ENCODE peak calls at places on chromosomes 7 and 10, in seven cellular contexts. O, N, B, I, G, T and M are unnamed samples.

GRCh38 chr7:105885386-105886111 is 9.2 kb upstream of the ATXN7L1 start:
- DNase-seq in G (no peak), I (no peak), B (no peak), N (no peak), T (no peak), O (no peak), M (peak)

GRCh38 chr10:8049874-8050560 is 4.5 kb upstream of the GATA3 start:
- DNase-seq in T (peak), I (no peak), G (no peak), B (no peak), O (no peak), N (peak), M (no peak)

GRCh38 chr10:20966426-20966825 is 69.3 kb upstream of the NEBL start:
- DNase-seq in B (no peak), N (no peak), I (no peak), T (no peak), O (no peak), G (no peak), M (no peak)

GRCh38 chr7:139109188-139109982 is at the start of gene ZC3HAV1:
- DNase-seq in B (peak), N (peak), O (peak), I (peak), G (peak), T (peak), M (peak)

GRCh38 chr10:12396567-12396966 is 47.2 kb downstream of the CAMK1D start:
- DNase-seq in O (no peak), N (no peak), T (no peak), B (no peak), G (no peak), I (no peak), M (no peak)

GRCh38 chr7:30464231-30464660 is 14.3 kb downstream of the NOD1 start:
- DNase-seq in T (no peak), G (no peak), B (no peak), N (no peak), I (no peak), O (no peak), M (no peak)

GRCh38 chr10:7696545-7696944 is 6.6 kb upstream of the ITIH2 start:
- DNase-seq in N (no peak), I (no peak), O (no peak), T (no peak), G (no peak), B (peak), M (no peak)

GRCh38 chr7:37052673-37053072 is 328.4 kb upstream of the AOAH start:
- DNase-seq in T (no peak), G (peak), I (no peak), O (no peak), N (peak), B (no peak), M (peak)

GRCh38 chr10:121306159-121306673 is 292.0 kb downstream of the FGFR2 start:
- DNase-seq in B (no peak), T (no peak), O (no peak), N (no peak), I (no peak), G (no peak), M (no peak)

GRCh38 chr10:90813592-90814365 is 44.1 kb downstream of the HTR7 start:
- DNase-seq in N (no peak), B (no peak), O (no peak), I (no peak), G (no peak), T (no peak), M (no peak)

GRCh38 chr7:30406664-30407425 is 71.7 kb downstream of the NOD1 start:
- DNase-seq in G (no peak), O (no peak), T (no peak), I (no peak), N (no peak), B (no peak), M (no peak)

GRCh38 chr10:69218831-69219230 is 1.3 kb upstream of the HKDC1 start:
- DNase-seq in B (no peak), G (no peak), I (no peak), O (no peak), T (no peak), N (no peak), M (no peak)

GRCh38 chr7:130351664-130352015 is 7.0 kb downstream of the CPA5 start:
- DNase-seq in N (no peak), B (no peak), G (no peak), I (no peak), O (no peak), T (no peak), M (no peak)

GRCh38 chr10:47112612-47113011 is 187.4 kb upstream of the GDF10 start:
- DNase-seq in G (no peak), O (no peak), N (no peak), I (no peak), T (no peak), B (no peak), M (no peak)

GRCh38 chr10:5527332-5528200 is 2.8 kb downstream of the CALML3 start:
- DNase-seq in G (no peak), N (no peak), O (no peak), B (no peak), I (no peak), T (peak), M (no peak)

GRCh38 chr7:95725170-95725569 is 47.2 kb upstream of the DYNC1I1 start:
- DNase-seq in N (no peak), G (no peak), T (no peak), I (no peak), O (no peak), B (no peak), M (no peak)

GRCh38 chr7:156547884-156548561 is 92.6 kb upstream of the RNF32 start:
- DNase-seq in T (no peak), O (no peak), B (no peak), G (no peak), I (no peak), N (no peak), M (no peak)

GRCh38 chr10:36437367-36437766 is 688.0 kb upstream of the ANKRD30A start:
- DNase-seq in N (no peak), T (no peak), O (no peak), B (no peak), G (no peak), I (no peak), M (no peak)

GRCh38 chr7:99601656-99602310 is 3.7 kb downstream of the TMEM225B start:
- DNase-seq in B (no peak), O (no peak), T (no peak), I (no peak), N (no peak), G (no peak), M (no peak)

GRCh38 chr10:112375721-112376577 is 2.0 kb downstream of the ACSL5 start:
- DNase-seq in I (no peak), B (no peak), O (no peak), T (peak), G (peak), N (peak), M (peak)

GRCh38 chr10:87622290-87623004 is 37.2 kb upstream of the PAPSS2 start:
- DNase-seq in O (no peak), I (no peak), T (no peak), N (no peak), G (no peak), B (no peak), M (no peak)

GRCh38 chr10:43234471-43235041 is 32.3 kb downstream of the RASGEF1A start:
- DNase-seq in I (no peak), G (no peak), N (peak), B (no peak), O (no peak), T (peak), M (peak)

GRCh38 chr7:80220022-80220421 is 85.4 kb downstream of the GNAI1 start:
- DNase-seq in I (no peak), O (no peak), G (no peak), T (no peak), N (no peak), B (no peak), M (no peak)

GRCh38 chr7:2754912-2755311 is 66.9 kb downstream of the AMZ1 start:
- DNase-seq in I (no peak), B (no peak), G (no peak), O (no peak), T (no peak), N (no peak), M (no peak)

GRCh38 chr7:153530441-153530840 is 521.8 kb upstream of the DPP6 start:
- DNase-seq in G (no peak), T (no peak), I (no peak), B (no peak), N (no peak), O (no peak), M (no peak)

GRCh38 chr10:56370217-56371113 is 9.4 kb upstream of the ZWINT start:
- DNase-seq in B (no peak), G (no peak), I (no peak), N (no peak), O (no peak), T (no peak), M (no peak)

GRCh38 chr7:31133497-31133896 is 81.4 kb downstream of the ADCYAP1R1 start:
- DNase-seq in O (no peak), B (no peak), T (no peak), G (no peak), I (no peak), N (no peak), M (no peak)

GRCh38 chr10:74949843-74950765 is 123.7 kb downstream of the KAT6B start:
- DNase-seq in G (no peak), O (no peak), T (no peak), B (no peak), I (no peak), N (no peak), M (no peak)

GRCh38 chr10:132065491-132066105 is at the start of gene JAKMIP3:
- DNase-seq in B (peak), O (no peak), T (peak), G (no peak), N (no peak), I (peak), M (no peak)

GRCh38 chr10:10911471-10911921 is 106.2 kb upstream of the CELF2 start:
- DNase-seq in O (no peak), B (no peak), T (peak), N (no peak), G (no peak), I (peak), M (no peak)

GRCh38 chr10:34734918-34735317 is 80.2 kb downstream of the PARD3 start:
- DNase-seq in O (no peak), N (no peak), T (no peak), G (no peak), I (no peak), B (no peak), M (no peak)

GRCh38 chr10:78584666-78585065 is 484.1 kb upstream of the ZMIZ1 start:
- DNase-seq in G (no peak), B (no peak), I (no peak), N (no peak), T (no peak), O (no peak), M (no peak)

GRCh38 chr10:71268247-71268691 is 50.8 kb upstream of the SLC29A3 start:
- DNase-seq in G (no peak), I (no peak), N (no peak), B (no peak), T (no peak), O (no peak), M (no peak)